ENCODE peak calls at places on chromosomes 4 and X, in four cellular contexts. C, N, W and A are unnamed samples.

GRCh38 chrX:40175416-40176255 is 77.9 kb upstream of the BCOR start:
- DNase-seq in C (peak; percentile 65), N (peak; percentile 70), W (peak; percentile 74), A (peak; percentile 44)

GRCh38 chr4:1866095-1866755 is 5.0 kb upstream of the NSD2 start:
- DNase-seq in N (no peak), W (no peak), C (peak; percentile 41), A (peak; percentile 59)

GRCh38 chr4:109947457-109947856 is 34.8 kb downstream of the EGF start:
- DNase-seq in C (no peak), W (no peak), N (peak; percentile 70), A (no peak)

GRCh38 chr4:128565565-128566186 is 243.8 kb upstream of the JADE1 start:
- DNase-seq in W (peak; percentile 15), C (peak; percentile 48), N (peak; percentile 67), A (no peak)

GRCh38 chr4:112765317-112765989 is 128.5 kb downstream of the LARP7 start:
- DNase-seq in C (peak; percentile 11), N (peak; percentile 56), W (no peak), A (no peak)

GRCh38 chr4:39565925-39566630 is 38.8 kb upstream of the UGDH start:
- DNase-seq in W (no peak), N (peak; percentile 92), C (no peak), A (no peak)

GRCh38 chr4:24551492-24552330 is 32.6 kb downstream of the DHX15 start:
- DNase-seq in N (peak; percentile 42), W (no peak), C (no peak), A (no peak)

GRCh38 chr4:181933471-181933870 is 309.7 kb upstream of the TENM3 start:
- DNase-seq in W (no peak), C (no peak), N (no peak), A (no peak)

GRCh38 chr4:176879370-176880116 is 86.8 kb upstream of the VEGFC start:
- DNase-seq in N (no peak), W (no peak), C (no peak), A (no peak)

GRCh38 chrX:44568196-44568595 is 25.5 kb upstream of the FUNDC1 start:
- DNase-seq in C (no peak), W (no peak), N (no peak), A (no peak)

GRCh38 chr4:185638548-185639301 is 103.4 kb upstream of the PDLIM3 start:
- DNase-seq in C (no peak), N (no peak), W (no peak), A (no peak)

GRCh38 chr4:102438873-102439614 is 62.1 kb upstream of the NFKB1 start:
- DNase-seq in N (peak; percentile 92), C (no peak), W (no peak), A (no peak)

GRCh38 chr4:29711226-29711625 is 1008.9 kb upstream of the PCDH7 start:
- DNase-seq in N (peak; percentile 66), W (no peak), C (no peak), A (no peak)

GRCh38 chr4:4851906-4852305 is 7.6 kb upstream of the MSX1 start:
- DNase-seq in W (no peak), N (no peak), C (no peak), A (no peak)

GRCh38 chrX:129925305-129926092 is 19.5 kb downstream of the UTP14A start:
- DNase-seq in C (peak; percentile 53), W (peak; percentile 65), N (peak; percentile 77), A (peak; percentile 20)

GRCh38 chrX:13463608-13464007 is 105.8 kb upstream of the EGFL6 start:
- DNase-seq in N (peak; percentile 87), W (no peak), C (peak; percentile 39), A (peak; percentile 59)

GRCh38 chr4:10157478-10158354 is 41.1 kb upstream of the WDR1 start:
- DNase-seq in C (peak; percentile 54), W (peak; percentile 48), N (peak; percentile 76), A (peak; percentile 74)

GRCh38 chr4:187618701-187619278 is 376.8 kb upstream of the ZFP42 start:
- DNase-seq in C (peak; percentile 13), N (peak; percentile 58), W (no peak), A (no peak)

GRCh38 chr4:188408244-188409067 is 269.2 kb downstream of the TRIML1 start:
- DNase-seq in N (no peak), W (no peak), C (no peak), A (no peak)

GRCh38 chr4:13988347-13989265 is 361.1 kb upstream of the BOD1L1 start:
- DNase-seq in W (no peak), N (peak; percentile 85), C (no peak), A (no peak)

GRCh38 chr4:183147191-183147590 is 48.1 kb downstream of the WWC2 start:
- DNase-seq in C (no peak), N (no peak), W (no peak), A (no peak)

GRCh38 chr4:3786196-3786869 is 20.1 kb downstream of the ADRA2C start:
- DNase-seq in N (no peak), C (peak; percentile 21), W (no peak), A (no peak)

GRCh38 chr4:48112017-48112667 is 21.9 kb downstream of the TXK start:
- DNase-seq in N (peak; percentile 62), C (no peak), W (no peak), A (no peak)

GRCh38 chr4:107854326-107855030 is 29.7 kb downstream of the SGMS2 start:
- DNase-seq in W (no peak), N (peak; percentile 48), C (no peak), A (no peak)

GRCh38 chrX:138150709-138151108 is 560.8 kb downstream of the FGF13 start:
- DNase-seq in N (no peak), W (no peak), C (no peak), A (no peak)

GRCh38 chrX:38214551-38214950 is 6.1 kb downstream of the SRPX start:
- DNase-seq in N (peak; percentile 75), W (no peak), C (no peak), A (no peak)

GRCh38 chrX:44569122-44569521 is 26.5 kb upstream of the FUNDC1 start:
- DNase-seq in N (no peak), W (no peak), C (no peak), A (no peak)

GRCh38 chrX:130669233-130669632 is 233.8 kb downstream of the ENOX2 start:
- DNase-seq in N (peak; percentile 59), W (no peak), C (no peak), A (no peak)

GRCh38 chr4:30605616-30606015 is 114.6 kb upstream of the PCDH7 start:
- DNase-seq in C (no peak), W (no peak), N (no peak), A (no peak)